ENCODE peak calls at places on chromosome 21, in nine cellular contexts. B is IMR-90, N is uterus, M is vagina, V is tibial nerve, W is stomach, Z is A549, G is endothelial cell of umbilical vein, A is prostate gland. C is an unnamed sample. For H3K9me3 and H3K4me1, the result is how much of the 10 kb centered on the place peaks cover.

GRCh38 chr21:38646213-38646837 is 148.0 kb upstream of the ERG start:
- DNase-seq in V (no peak), N (no peak), M (no peak), W (no peak), G (no peak), B (peak), A (no peak), Z (no peak), C (no peak)

GRCh38 chr21:35050348-35051286 is 1.5 kb upstream of the RUNX1 start:
- DNase-seq in N (no peak), G (no peak), Z (no peak), M (peak), B (peak), W (no peak), V (no peak), A (no peak), C (no peak)

GRCh38 chr21:16554522-16554921 is 824.7 kb downstream of the USP25 start:
- DNase-seq in V (no peak), B (no peak), G (peak), A (no peak), N (no peak), M (no peak), W (no peak), Z (no peak), C (no peak)

GRCh38 chr21:44892536-44893277 is 19.2 kb upstream of the PTTG1IP start:
- DNase-seq in N (no peak), G (peak), A (peak), M (no peak), W (peak), Z (no peak), V (peak), B (peak), C (peak)

GRCh38 chr21:34949045-34949444 is 100.1 kb downstream of the RUNX1 start:
- DNase-seq in W (no peak), N (no peak), M (no peak), Z (no peak), G (no peak), A (no peak), V (no peak), B (peak), C (no peak)

GRCh38 chr21:37231247-37231645 is 35.9 kb downstream of the VPS26C start:
- DNase-seq in A (no peak), B (no peak), V (no peak), N (no peak), W (no peak), M (peak), Z (no peak), G (no peak), C (no peak)

GRCh38 chr21:38965910-38966504 is 160.3 kb downstream of the ETS2 start:
- DNase-seq in N (no peak), W (peak), A (no peak), Z (peak), B (peak), G (no peak), V (peak), M (no peak), C (peak)

GRCh38 chr21:28268685-28269084 is 724.0 kb downstream of the LTN1 start:
- DNase-seq in B (no peak), G (no peak), Z (no peak), W (no peak), A (no peak), N (no peak), M (no peak), V (no peak), C (no peak)

GRCh38 chr21:31729622-31730343 is 2.1 kb downstream of the SCAF4 start:
- DNase-seq in A (no peak), B (no peak), Z (no peak), G (no peak), N (no peak), W (no peak), V (no peak), M (no peak), C (no peak)

GRCh38 chr21:34037446-34037845 is 35.9 kb upstream of the MRPS6 start:
- DNase-seq in G (peak), B (peak), M (peak), W (no peak), V (no peak), A (no peak), N (no peak), Z (no peak), C (peak)

GRCh38 chr21:38930838-38931237 is 125.1 kb downstream of the ETS2 start:
- DNase-seq in B (peak), W (no peak), V (peak), N (peak), M (no peak), A (no peak), Z (no peak), G (no peak), C (no peak)

GRCh38 chr21:37700641-37701202 is 215.5 kb downstream of the KCNJ6 start:
- DNase-seq in N (no peak), A (no peak), W (no peak), B (peak), M (no peak), V (no peak), G (peak), Z (peak), C (no peak)

GRCh38 chr21:33373451-33373850 is 29.8 kb upstream of the IFNGR2 start:
- DNase-seq in B (no peak), A (no peak), Z (no peak), W (no peak), M (no peak), G (no peak), V (no peak), N (no peak), C (no peak)

GRCh38 chr21:17472592-17473271 is 40.1 kb upstream of the CXADR start:
- DNase-seq in V (no peak), M (no peak), A (no peak), W (peak), G (no peak), Z (no peak), B (no peak), N (no peak), C (peak)

GRCh38 chr21:39064325-39065012 is 118.8 kb downstream of the PSMG1 start:
- DNase-seq in N (no peak), G (no peak), M (no peak), B (no peak), W (no peak), V (no peak), Z (no peak), A (no peak), C (no peak)

GRCh38 chr21:44282370-44282769 is 3.3 kb upstream of the AIRE start:
- DNase-seq in B (no peak), A (no peak), V (no peak), W (no peak), N (no peak), M (no peak), G (no peak), Z (no peak), C (no peak)

GRCh38 chr21:43825936-43826622 is 36.7 kb downstream of the RRP1 start:
- DNase-seq in M (no peak), W (peak), V (no peak), B (no peak), A (peak), G (no peak), N (no peak), Z (peak), C (peak)

GRCh38 chr21:37561941-37562919 is 195.7 kb downstream of the DYRK1A start:
- DNase-seq in M (no peak), W (no peak), V (no peak), N (no peak), G (no peak), Z (no peak), B (no peak), A (no peak), C (no peak)

GRCh38 chr21:31005019-31005418 is 33.3 kb downstream of the KRTAP19-8 start:
- DNase-seq in B (no peak), Z (no peak), N (no peak), G (no peak), V (no peak), A (no peak), M (no peak), W (no peak), C (no peak)

GRCh38 chr21:33246963-33247362 is 17.2 kb downstream of the IFNAR2 start:
- DNase-seq in G (no peak), N (no peak), M (no peak), V (no peak), A (no peak), W (no peak), B (no peak), Z (no peak), C (no peak)

GRCh38 chr21:28974531-28975227 is 18.0 kb downstream of the LTN1 start:
- DNase-seq in A (no peak), G (no peak), N (no peak), W (no peak), B (no peak), Z (no peak), M (no peak), V (no peak), C (no peak)

GRCh38 chr21:31623664-31624063 is 35.8 kb upstream of the SOD1 start:
- DNase-seq in G (peak), B (no peak), W (no peak), N (no peak), M (no peak), V (no peak), Z (no peak), A (no peak), C (no peak)

GRCh38 chr21:38325761-38326420 is 69.1 kb downstream of the KCNJ15 start:
- DNase-seq in M (no peak), G (no peak), V (no peak), N (no peak), W (no peak), Z (no peak), B (no peak), A (no peak), C (no peak)

GRCh38 chr21:26085882-26086281 is 84.7 kb downstream of the APP start:
- DNase-seq in G (no peak), B (no peak), Z (no peak), W (no peak), N (no peak), V (no peak), M (no peak), A (no peak), C (no peak)
- TF ChIP-seq POLR2A in G (no peak), B (no peak), Z (no peak), W (no peak), N (no peak), V (no peak), M (no peak), A (no peak), C (no peak)

GRCh38 chr21:40902993-40903392 is 56.0 kb upstream of the DSCAM start:
- DNase-seq in B (no peak), Z (no peak), A (no peak), M (no peak), N (no peak), V (no peak), G (no peak), W (no peak), C (no peak)
- H3K9me3 ChIP-seq in B (under half), Z (under half), A (under half), M (under half), N (under half), V (under half), G (under half), W (under half), C (under half)

GRCh38 chr21:45990049-45990711 is 8.6 kb downstream of the COL6A1 start:
- DNase-seq in V (no peak), W (no peak), N (peak), B (no peak), A (no peak), G (no peak), Z (no peak), M (no peak), C (no peak)
- H3K4me1 ChIP-seq in V (under half), W (under half), N (under half), B (under half), A (under half), G (under half), Z (under half), M (under half), C (under half)

GRCh38 chr21:46226920-46227599 is 1.5 kb downstream of the LSS start:
- DNase-seq in Z (no peak), M (no peak), G (no peak), N (no peak), V (no peak), A (peak), W (no peak), B (peak), C (peak)

GRCh38 chr21:46228345-46229051 is at the start of gene LSS:
- DNase-seq in Z (peak), M (peak), A (peak), B (peak), V (peak), N (peak), W (peak), G (peak), C (peak)

GRCh38 chr21:46229923-46230260 is 1.3 kb upstream of the LSS start:
- DNase-seq in N (no peak), Z (no peak), M (no peak), V (no peak), A (no peak), B (no peak), W (no peak), G (no peak), C (no peak)

GRCh38 chr21:46227811-46228344 is 696 bp downstream of the LSS start:
- DNase-seq in B (no peak), N (no peak), Z (no peak), M (no peak), G (peak), A (no peak), V (no peak), W (no peak), C (no peak)

GRCh38 chr21:46229133-46229922 is 754 bp upstream of the LSS start:
- DNase-seq in G (peak), Z (no peak), M (no peak), W (no peak), A (no peak), V (no peak), N (peak), B (no peak), C (no peak)
- TF ChIP-seq POLR2A in G (no peak), Z (peak), M (no peak), W (no peak), A (no peak), V (no peak), N (no peak), B (no peak), C (no peak)

DNA sequence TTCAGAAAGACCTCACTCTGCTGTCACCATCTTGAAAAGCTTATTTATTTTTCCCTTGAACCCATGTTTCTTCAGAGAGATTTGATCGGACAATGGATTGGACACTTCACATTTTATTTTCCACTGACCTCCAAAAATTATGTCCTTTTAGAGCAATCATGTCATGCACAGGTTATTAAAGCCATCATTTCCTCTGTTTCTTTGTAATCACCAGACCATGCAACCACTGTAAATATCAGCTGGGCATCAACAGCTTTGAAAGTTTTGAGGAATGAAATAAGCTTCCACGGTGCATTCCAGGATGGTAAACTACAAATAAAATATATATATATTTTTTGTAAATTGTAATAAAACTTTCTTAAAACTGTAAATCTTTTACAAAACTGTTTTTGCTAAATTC is 144.1 kb upstream of the ADAMTS5 start:
- DNase-seq in A (no peak), G (no peak), M (no peak), N (no peak), B (no peak), V (no peak), Z (no peak), W (no peak), C (no peak)
- H3K9me3 ChIP-seq in A (under half), G (under half), M (under half), N (under half), B (under half), V (under half), Z (under half), W (under half), C (under half)

GRCh38 chr21:41763398-41763931 is 3.4 kb downstream of the RIPK4 start:
- DNase-seq in G (no peak), M (no peak), Z (no peak), A (peak), W (no peak), V (no peak), B (no peak), N (no peak), C (no peak)

GRCh38 chr21:41765393-41765950 is 1.4 kb downstream of the RIPK4 start:
- DNase-seq in A (no peak), N (no peak), V (no peak), G (no peak), B (no peak), W (no peak), Z (no peak), M (no peak), C (no peak)

GRCh38 chr21:41762753-41763152 is 4.1 kb downstream of the RIPK4 start:
- DNase-seq in W (no peak), B (no peak), V (no peak), G (no peak), Z (no peak), M (no peak), N (no peak), A (no peak), C (no peak)

GRCh38 chr21:41764558-41765392 is 2.1 kb downstream of the RIPK4 start:
- DNase-seq in M (no peak), N (no peak), Z (peak), G (no peak), A (no peak), V (no peak), W (peak), B (no peak), C (peak)

DNA sequence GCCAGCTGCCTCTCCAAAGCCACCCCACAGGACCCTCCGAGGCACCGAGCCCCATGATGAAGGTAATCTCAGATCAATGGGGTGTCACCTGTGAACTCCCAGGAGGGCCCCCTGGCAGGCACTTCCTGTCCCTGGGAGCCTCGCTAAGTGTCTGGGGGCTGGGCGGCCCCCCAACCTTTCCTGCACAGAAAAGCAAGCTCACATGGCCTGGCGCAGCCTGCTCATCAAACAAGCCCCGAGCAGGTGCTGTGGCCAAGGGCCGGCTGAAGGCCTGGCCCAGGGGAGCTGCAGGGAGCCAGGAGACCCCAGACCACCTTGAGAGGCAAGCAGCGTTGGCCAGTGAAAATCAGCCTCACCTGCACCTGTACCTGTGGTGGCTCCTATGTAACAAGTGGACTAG is 2.9 kb downstream of the RIPK4 start:
- DNase-seq in V (no peak), W (no peak), G (no peak), M (no peak), B (no peak), N (no peak), A (no peak), Z (no peak), C (no peak)
- H3K4me1 ChIP-seq in V (under half), W (half or more), G (under half), M (under half), B (under half), N (under half), A (under half), Z (half or more), C (half or more)

GRCh38 chr21:21199342-21200102 is 201.3 kb downstream of the NCAM2 start:
- DNase-seq in V (no peak), A (no peak), Z (no peak), B (no peak), G (no peak), M (no peak), N (no peak), W (no peak), C (no peak)
- TF ChIP-seq POLR2A in V (no peak), A (no peak), Z (no peak), B (no peak), G (no peak), M (no peak), N (no peak), W (no peak), C (no peak)

GRCh38 chr21:23017989-23018388 is 2019.8 kb downstream of the NCAM2 start:
- DNase-seq in Z (no peak), W (no peak), B (no peak), V (no peak), M (no peak), A (no peak), N (no peak), G (peak), C (no peak)

GRCh38 chr21:23014021-23014420 is 2015.8 kb downstream of the NCAM2 start:
- DNase-seq in N (no peak), A (no peak), M (no peak), W (no peak), G (peak), Z (no peak), V (no peak), B (no peak), C (no peak)

GRCh38 chr21:23021481-23021880 is 2023.3 kb downstream of the NCAM2 start:
- DNase-seq in G (no peak), Z (no peak), B (no peak), V (no peak), M (no peak), N (no peak), A (no peak), W (no peak), C (no peak)

GRCh38 chr21:23020969-23021368 is 2022.8 kb downstream of the NCAM2 start:
- DNase-seq in W (no peak), M (no peak), Z (no peak), B (no peak), V (no peak), G (no peak), A (no peak), N (no peak), C (no peak)

DNA sequence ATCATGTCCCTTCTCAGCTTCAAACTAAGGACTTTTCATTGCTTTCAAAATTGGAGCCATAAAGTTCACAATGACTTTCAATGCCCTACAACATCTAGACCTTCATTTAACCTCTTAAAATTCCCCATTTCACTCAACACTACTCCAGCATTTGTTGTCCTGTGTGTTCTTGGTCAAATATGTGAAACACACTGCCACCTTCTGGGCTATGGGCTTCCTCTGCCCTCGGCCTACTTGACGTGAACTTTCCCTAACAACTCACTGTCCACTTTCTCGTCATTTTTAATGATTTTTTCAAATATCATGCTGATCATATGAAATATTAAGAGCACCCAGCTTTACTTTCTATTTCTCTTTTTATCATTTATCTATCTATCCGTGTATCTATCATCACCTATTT is 2018.4 kb downstream of the NCAM2 start:
- DNase-seq in B (no peak), N (no peak), V (no peak), Z (peak), W (no peak), G (peak), M (no peak), A (no peak), C (no peak)
- H3K9me3 ChIP-seq in B (under half), N (under half), V (under half), Z (under half), W (under half), G (under half), M (under half), A (under half), C (under half)

GRCh38 chr21:36178349-36178748 is 21.7 kb downstream of the DOP1B start:
- DNase-seq in G (no peak), W (no peak), A (no peak), M (no peak), B (no peak), Z (no peak), V (no peak), N (no peak), C (no peak)
- H3K4me1 ChIP-seq in G (under half), W (under half), A (under half), M (under half), B (under half), Z (under half), V (under half), N (under half), C (under half)